ENCODE peak calls at places on chromosome 14, in seven cellular contexts. S, H, E, J, Y, P and T are unnamed samples.

GRCh38 chr14:35435177-35435576 is 30.6 kb upstream of the NFKBIA start:
- DNase-seq in Y (no peak), P (peak), H (no peak), S (no peak), J (no peak), E (no peak), T (peak)

GRCh38 chr14:90517431-90517841 is 120.6 kb downstream of the CALM1 start:
- DNase-seq in P (no peak), E (no peak), J (no peak), H (no peak), Y (no peak), S (no peak), T (no peak)

GRCh38 chr14:102659797-102660196 is 67.3 kb downstream of the RCOR1 start:
- DNase-seq in Y (no peak), S (no peak), E (no peak), J (no peak), P (peak), H (peak), T (peak)

GRCh38 chr14:69529563-69529962 is 45.0 kb downstream of the PLEKHD1 start:
- DNase-seq in Y (no peak), J (no peak), S (no peak), E (no peak), H (no peak), P (no peak), T (no peak)

GRCh38 chr14:38721822-38722431 is 381.1 kb downstream of the SEC23A start:
- DNase-seq in P (peak), S (peak), J (peak), H (peak), E (peak), Y (peak), T (peak)

GRCh38 chr14:100118377-100119011 is 41.0 kb downstream of the DEGS2 start:
- DNase-seq in Y (no peak), E (no peak), H (no peak), S (no peak), J (no peak), P (no peak), T (no peak)

GRCh38 chr14:85556263-85556662 is 26.3 kb downstream of the FLRT2 start:
- DNase-seq in H (no peak), P (no peak), Y (no peak), E (no peak), J (no peak), S (no peak), T (no peak)

GRCh38 chr14:59303216-59303615 is 114.7 kb downstream of the DAAM1 start:
- DNase-seq in E (no peak), S (no peak), H (peak), P (no peak), Y (no peak), J (no peak), T (peak)

GRCh38 chr14:39240769-39241168 is 7.1 kb downstream of the MIA2 start:
- DNase-seq in H (no peak), S (no peak), Y (no peak), E (no peak), J (no peak), P (no peak), T (no peak)

GRCh38 chr14:76236172-76237130 is 84.7 kb downstream of the GPATCH2L start:
- DNase-seq in Y (no peak), E (no peak), H (peak), P (peak), S (no peak), J (no peak), T (peak)

GRCh38 chr14:52267501-52268190 is at the start of gene PTGDR:
- DNase-seq in J (no peak), E (peak), P (peak), Y (peak), H (peak), S (peak), T (peak)

GRCh38 chr14:24353551-24354529 is 14.0 kb upstream of the RIPK3 start:
- DNase-seq in J (no peak), P (peak), E (no peak), S (no peak), H (peak), Y (no peak), T (peak)

GRCh38 chr14:61525293-61526011 is 169.9 kb upstream of the HIF1A start:
- DNase-seq in E (peak), Y (no peak), H (peak), J (peak), S (no peak), P (no peak), T (peak)

GRCh38 chr14:84028205-84028604 is 1501.7 kb upstream of the FLRT2 start:
- DNase-seq in E (no peak), H (no peak), P (no peak), J (no peak), Y (no peak), S (no peak), T (no peak)

GRCh38 chr14:104507443-104507842 is 72.1 kb upstream of the C14orf180 start:
- DNase-seq in E (no peak), Y (no peak), J (no peak), H (no peak), S (peak), P (no peak), T (no peak)

GRCh38 chr14:72663076-72663487 is 230.8 kb downstream of the DPF3 start:
- DNase-seq in S (no peak), E (no peak), Y (no peak), P (no peak), H (no peak), J (no peak), T (no peak)

GRCh38 chr14:52733824-52734223 is 3.9 kb downstream of the STYX start:
- DNase-seq in P (no peak), J (no peak), H (no peak), E (no peak), Y (no peak), S (no peak), T (no peak)

GRCh38 chr14:95356245-95356850 is 36.6 kb upstream of the CLMN start:
- DNase-seq in Y (peak), E (no peak), H (no peak), J (no peak), S (no peak), P (no peak), T (no peak)

GRCh38 chr14:100410056-100410565 is 87.0 kb downstream of the SLC25A47 start:
- DNase-seq in J (no peak), S (no peak), E (no peak), Y (no peak), H (peak), P (no peak), T (no peak)

GRCh38 chr14:33776871-33777270 is 174.0 kb downstream of the EGLN3 start:
- DNase-seq in H (no peak), P (no peak), Y (no peak), S (no peak), E (no peak), J (no peak), T (no peak)

GRCh38 chr14:99408971-99409289 is 71.7 kb downstream of the SETD3 start:
- DNase-seq in P (no peak), S (no peak), E (no peak), Y (no peak), H (no peak), J (no peak), T (no peak)

GRCh38 chr14:23487216-23487615 is 17.7 kb downstream of the NGDN start:
- DNase-seq in P (no peak), S (no peak), Y (no peak), E (no peak), J (no peak), H (no peak), T (no peak)

GRCh38 chr14:101478096-101478495 is 83.2 kb upstream of the DIO3 start:
- DNase-seq in S (no peak), J (no peak), P (no peak), Y (no peak), E (no peak), H (no peak), T (no peak)

GRCh38 chr14:39384177-39384576 is 48.1 kb downstream of the FBXO33 start:
- DNase-seq in S (no peak), E (no peak), H (no peak), Y (no peak), J (no peak), P (no peak), T (no peak)

GRCh38 chr14:68424443-68425172 is 368.3 kb downstream of the ZFP36L1 start:
- DNase-seq in S (no peak), P (no peak), E (no peak), Y (no peak), H (no peak), J (no peak), T (no peak)

GRCh38 chr14:100622234-100622633 is 35.0 kb upstream of the BEGAIN start:
- DNase-seq in S (peak), E (no peak), P (no peak), J (no peak), Y (no peak), H (no peak), T (no peak)

GRCh38 chr14:26775765-26776577 is 178.1 kb upstream of the NOVA1 start:
- DNase-seq in P (peak), J (no peak), S (no peak), Y (no peak), H (peak), E (no peak), T (peak)

GRCh38 chr14:68518180-68518579 is 274.7 kb downstream of the ZFP36L1 start:
- DNase-seq in P (no peak), Y (no peak), S (no peak), J (no peak), H (no peak), E (no peak), T (no peak)

GRCh38 chr14:76138758-76139723 is 12.7 kb upstream of the GPATCH2L start:
- DNase-seq in H (no peak), S (peak), P (peak), E (no peak), J (no peak), Y (peak), T (no peak)

GRCh38 chr14:68612049-68612448 is 180.8 kb downstream of the ZFP36L1 start:
- DNase-seq in Y (peak), P (peak), J (no peak), E (peak), H (no peak), S (no peak), T (peak)

DNA sequence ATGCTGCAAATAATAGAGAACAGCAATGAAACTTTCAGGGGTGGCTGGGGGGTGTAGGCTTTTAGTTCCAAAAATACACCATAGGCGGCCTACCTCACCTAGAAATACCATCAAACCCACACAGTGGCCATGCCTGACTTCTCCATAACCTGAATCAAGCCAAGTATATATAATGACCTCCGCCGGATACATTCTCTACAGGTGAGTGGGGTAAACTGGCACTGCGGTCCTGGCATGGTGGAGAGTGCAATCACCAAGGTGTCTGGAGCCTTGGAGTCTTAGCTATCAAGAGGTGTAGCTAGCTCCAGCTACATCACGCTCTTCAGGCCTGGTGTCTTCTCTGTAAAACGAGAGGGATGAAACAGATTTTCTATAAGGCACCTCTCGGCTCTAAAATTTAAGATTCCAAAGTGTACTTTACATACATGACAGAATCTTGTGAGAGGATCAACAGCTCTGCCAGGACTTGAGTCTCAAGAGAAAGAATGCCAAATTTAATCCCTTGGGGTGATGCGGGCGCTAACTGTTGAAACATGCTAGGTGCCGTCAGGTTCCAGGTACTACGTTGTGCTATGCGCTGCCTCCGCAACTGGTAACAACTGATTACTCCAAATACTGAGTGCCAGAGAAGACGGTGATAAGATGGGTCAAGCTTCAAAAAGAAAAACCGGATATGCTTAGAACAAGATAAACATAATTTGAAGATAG is 1.0 kb downstream of the ZBTB25 start:
- DNase-seq in P (no peak), J (no peak), Y (peak), E (no peak), S (no peak), H (peak), T (peak)
- TF ChIP-seq CTCF in P (no peak), J (no peak), Y (no peak), E (no peak), S (no peak), H (no peak), T (no peak)

GRCh38 chr14:64215978-64216377 is 78.2 kb downstream of the ESR2 start:
- DNase-seq in P (no peak), J (no peak), E (no peak), H (no peak), S (no peak), Y (no peak), T (no peak)

GRCh38 chr14:64213079-64213478 is 81.1 kb downstream of the ESR2 start:
- DNase-seq in H (peak), P (no peak), E (no peak), Y (peak), J (no peak), S (no peak), T (no peak)

GRCh38 chr14:64217318-64217717 is 76.9 kb downstream of the ESR2 start:
- DNase-seq in J (no peak), H (no peak), E (no peak), S (peak), Y (no peak), P (no peak), T (no peak)

GRCh38 chr14:64213853-64214570 is 80.2 kb downstream of the ESR2 start:
- DNase-seq in P (no peak), J (no peak), H (no peak), E (no peak), S (no peak), Y (peak), T (no peak)

DNA sequence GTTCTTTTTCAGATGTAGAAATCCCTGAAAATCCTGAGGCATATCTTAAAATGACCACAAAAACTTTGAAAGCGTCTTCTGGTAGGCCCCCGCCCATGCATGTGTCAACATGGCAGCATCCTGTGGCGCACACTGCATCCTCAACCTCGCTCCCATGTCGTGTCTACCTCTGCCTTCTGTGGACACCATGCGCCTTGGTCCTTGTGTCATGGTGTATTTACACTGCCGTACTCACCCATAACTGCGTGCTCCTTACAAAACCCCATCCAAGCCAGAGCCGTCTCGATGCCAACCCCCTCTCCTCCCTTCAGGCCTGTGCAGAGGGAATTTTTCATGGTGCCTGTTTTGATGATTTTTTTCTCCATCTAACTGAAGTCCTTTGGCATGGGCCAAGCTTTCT is 78.9 kb downstream of the ESR2 start:
- DNase-seq in S (no peak), Y (no peak), E (no peak), J (no peak), P (no peak), H (no peak), T (no peak)
- H3K4me3 ChIP-seq in S (no peak), Y (no peak), E (peak), J (no peak), P (no peak), H (no peak), T (no peak)

GRCh38 chr14:88079624-88080023 is 74.7 kb downstream of the GPR65 start:
- DNase-seq in S (no peak), H (no peak), Y (no peak), E (no peak), J (no peak), P (no peak), T (no peak)

GRCh38 chr14:88075298-88075981 is 70.5 kb downstream of the GPR65 start:
- DNase-seq in S (no peak), E (no peak), Y (no peak), H (no peak), J (no peak), P (no peak), T (no peak)

DNA sequence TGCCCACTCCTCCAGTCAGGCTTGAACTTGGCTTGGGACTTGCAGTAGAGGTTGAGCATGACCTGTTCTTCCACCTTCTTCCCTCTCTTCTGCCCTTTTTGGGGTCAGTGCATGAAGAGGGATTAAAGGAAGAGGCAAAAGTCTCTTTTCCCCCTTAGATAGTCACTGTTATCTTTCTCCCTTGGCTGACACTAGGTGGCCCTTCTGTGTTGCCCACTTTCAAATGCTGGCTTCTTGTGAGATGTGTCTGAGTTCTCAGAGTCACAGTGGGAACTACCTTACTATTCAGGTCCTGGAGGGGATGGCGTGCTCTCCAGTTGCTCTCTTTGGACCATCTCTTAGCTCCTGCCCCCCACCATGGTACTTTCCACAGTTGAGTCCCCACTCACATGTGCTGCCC is 73.6 kb downstream of the GPR65 start:
- DNase-seq in S (no peak), H (no peak), E (no peak), Y (no peak), J (no peak), P (no peak), T (no peak)
- TF ChIP-seq CTCF in S (no peak), H (no peak), E (no peak), Y (no peak), J (no peak), P (no peak), T (no peak)

DNA sequence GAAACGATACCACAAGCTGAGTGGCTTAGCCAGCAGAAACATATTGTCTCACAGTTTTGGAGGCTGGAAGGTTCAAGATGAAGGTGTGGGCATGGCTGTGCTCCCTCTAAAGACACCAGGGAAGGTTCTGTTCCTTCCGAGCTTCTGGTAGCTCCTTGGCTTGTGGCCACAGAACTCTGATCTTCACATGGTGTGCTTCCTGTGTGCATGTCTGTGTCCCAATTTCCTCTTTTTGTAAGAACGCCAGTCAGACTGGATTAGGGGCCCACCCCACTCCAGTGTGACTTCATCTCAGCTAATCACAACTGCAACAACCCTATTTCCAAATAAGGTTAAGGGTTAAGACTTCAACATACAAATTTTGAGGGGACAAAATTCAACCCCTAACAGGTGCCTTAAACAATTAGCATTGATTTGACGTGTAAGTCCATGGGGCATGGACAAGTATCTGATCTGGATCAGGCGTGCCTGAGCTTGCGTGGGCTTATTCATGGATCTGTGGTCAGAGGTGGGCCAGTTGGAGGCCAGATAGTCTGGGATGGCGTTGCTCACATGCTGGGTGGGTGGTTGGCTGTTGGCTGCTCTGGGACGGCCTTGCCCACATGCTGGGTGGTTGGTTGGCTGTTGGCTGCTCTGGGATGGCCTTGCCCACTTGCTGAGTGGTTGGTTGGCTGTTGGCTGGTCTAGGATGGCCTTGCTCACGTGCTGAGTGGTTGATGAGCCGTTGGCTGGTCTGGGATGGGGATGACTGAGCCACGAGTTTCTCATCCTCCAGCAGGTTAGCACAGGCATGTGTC is 88.5 kb downstream of the LGMN start:
- DNase-seq in J (no peak), H (no peak), Y (no peak), P (peak), E (peak), S (no peak), T (no peak)
- H3K4me3 ChIP-seq in J (no peak), H (no peak), Y (no peak), P (no peak), E (no peak), S (no peak), T (no peak)

GRCh38 chr14:96847451-96847850 is 50.3 kb downstream of the VRK1 start:
- DNase-seq in Y (no peak), J (no peak), H (no peak), E (no peak), S (no peak), P (no peak), T (no peak)

GRCh38 chr14:96858643-96859042 is 61.5 kb downstream of the VRK1 start:
- DNase-seq in Y (no peak), E (no peak), J (no peak), P (no peak), S (no peak), H (no peak), T (no peak)

GRCh38 chr14:96851694-96852381 is 54.7 kb downstream of the VRK1 start:
- DNase-seq in E (no peak), S (no peak), H (no peak), J (no peak), P (no peak), Y (no peak), T (no peak)

GRCh38 chr14:96852823-96853422 is 55.7 kb downstream of the VRK1 start:
- DNase-seq in E (no peak), Y (peak), J (peak), S (peak), H (peak), P (peak), T (peak)
- TF ChIP-seq CTCF in E (peak), Y (peak), J (peak), S (peak), H (peak), P (peak), T (peak)

GRCh38 chr14:20714593-20715250 is 26.2 kb downstream of the ANG start:
- DNase-seq in H (no peak), S (no peak), Y (no peak), J (peak), E (peak), P (peak), T (peak)
- H3K4me3 ChIP-seq in H (no peak), S (no peak), Y (no peak), J (no peak), E (no peak), P (no peak), T (no peak)

GRCh38 chr14:36942522-36943245 is 229.7 kb downstream of the SLC25A21 start:
- DNase-seq in J (no peak), H (peak), P (peak), S (no peak), Y (no peak), E (no peak), T (peak)
- TF ChIP-seq CTCF in J (no peak), H (no peak), P (no peak), S (no peak), Y (no peak), E (peak), T (no peak)